ENCODE peak calls at places on chromosome 13, in seven cellular contexts. One of them, this sample, is unnamed.

GRCh38 chr13:30125422-30126073 is 181.8 kb downstream of the KATNAL1 start:
- DNase-seq in A549: peak
- DNase-seq in progenitor cell of endocrine pancreas: no peak
- DNase-seq in skeletal muscle cell: peak
- DNase-seq in PC-3: peak
- DNase-seq in uterus: peak
- DNase-seq in anterior cingulate cortex: no peak
- DNase-seq in this sample: no peak

GRCh38 chr13:26742691-26743358 is 17.8 kb downstream of the GPR12 start:
- DNase-seq in A549: no peak
- DNase-seq in progenitor cell of endocrine pancreas: no peak
- DNase-seq in skeletal muscle cell: no peak
- DNase-seq in PC-3: no peak
- DNase-seq in uterus: no peak
- DNase-seq in anterior cingulate cortex: no peak
- DNase-seq in this sample: no peak

GRCh38 chr13:113744197-113745000 is 14.6 kb upstream of the TMEM255B start:
- DNase-seq in A549: no peak
- DNase-seq in progenitor cell of endocrine pancreas: no peak
- DNase-seq in skeletal muscle cell: no peak
- DNase-seq in PC-3: no peak
- DNase-seq in uterus: no peak
- DNase-seq in anterior cingulate cortex: no peak
- DNase-seq in this sample: no peak

GRCh38 chr13:41458939-41459753 is 1.8 kb downstream of the RGCC start:
- DNase-seq in A549: peak
- DNase-seq in progenitor cell of endocrine pancreas: no peak
- DNase-seq in skeletal muscle cell: no peak
- DNase-seq in PC-3: peak
- DNase-seq in uterus: no peak
- DNase-seq in anterior cingulate cortex: no peak
- DNase-seq in this sample: peak

GRCh38 chr13:77861716-77862115 is 56.9 kb downstream of the EDNRB start:
- DNase-seq in A549: no peak
- DNase-seq in progenitor cell of endocrine pancreas: no peak
- DNase-seq in skeletal muscle cell: no peak
- DNase-seq in PC-3: no peak
- DNase-seq in uterus: no peak
- DNase-seq in anterior cingulate cortex: no peak
- DNase-seq in this sample: no peak

GRCh38 chr13:44884076-44884729 is 105.1 kb downstream of the NUFIP1 start:
- DNase-seq in A549: no peak
- DNase-seq in progenitor cell of endocrine pancreas: no peak
- DNase-seq in skeletal muscle cell: peak
- DNase-seq in PC-3: peak
- DNase-seq in uterus: no peak
- DNase-seq in anterior cingulate cortex: no peak
- DNase-seq in this sample: peak

GRCh38 chr13:20192470-20193141 is at the start of gene GJB2:
- DNase-seq in A549: no peak
- DNase-seq in progenitor cell of endocrine pancreas: no peak
- DNase-seq in skeletal muscle cell: no peak
- DNase-seq in PC-3: peak
- DNase-seq in uterus: no peak
- DNase-seq in anterior cingulate cortex: no peak
- DNase-seq in this sample: no peak

GRCh38 chr13:39510296-39510695 is 92.7 kb downstream of the LHFPL6 start:
- DNase-seq in A549: no peak
- DNase-seq in progenitor cell of endocrine pancreas: no peak
- DNase-seq in skeletal muscle cell: no peak
- DNase-seq in PC-3: no peak
- DNase-seq in uterus: no peak
- DNase-seq in anterior cingulate cortex: no peak
- DNase-seq in this sample: no peak

GRCh38 chr13:109781384-109782065 is 4.9 kb downstream of the IRS2 start:
- DNase-seq in A549: no peak
- DNase-seq in progenitor cell of endocrine pancreas: no peak
- DNase-seq in skeletal muscle cell: no peak
- DNase-seq in PC-3: no peak
- DNase-seq in uterus: peak
- DNase-seq in anterior cingulate cortex: no peak
- DNase-seq in this sample: no peak

GRCh38 chr13:110126391-110126961 is 180.5 kb downstream of the COL4A1 start:
- DNase-seq in A549: no peak
- DNase-seq in progenitor cell of endocrine pancreas: no peak
- DNase-seq in skeletal muscle cell: peak
- DNase-seq in PC-3: peak
- DNase-seq in uterus: peak
- DNase-seq in anterior cingulate cortex: no peak
- DNase-seq in this sample: peak

GRCh38 chr13:51666839-51667238 is 82.6 kb downstream of the WDFY2 start:
- DNase-seq in A549: no peak
- DNase-seq in progenitor cell of endocrine pancreas: no peak
- DNase-seq in skeletal muscle cell: no peak
- DNase-seq in PC-3: no peak
- DNase-seq in uterus: no peak
- DNase-seq in anterior cingulate cortex: no peak
- DNase-seq in this sample: no peak

GRCh38 chr13:97723655-97724054 is 229.8 kb upstream of the IPO5 start:
- DNase-seq in A549: no peak
- DNase-seq in progenitor cell of endocrine pancreas: no peak
- DNase-seq in skeletal muscle cell: no peak
- DNase-seq in PC-3: no peak
- DNase-seq in uterus: no peak
- DNase-seq in anterior cingulate cortex: no peak
- DNase-seq in this sample: no peak

GRCh38 chr13:55569514-55569913 is 1571.2 kb upstream of the PRR20A start:
- DNase-seq in A549: no peak
- DNase-seq in progenitor cell of endocrine pancreas: no peak
- DNase-seq in skeletal muscle cell: no peak
- DNase-seq in PC-3: no peak
- DNase-seq in uterus: no peak
- DNase-seq in anterior cingulate cortex: no peak
- DNase-seq in this sample: no peak

GRCh38 chr13:114122591-114123211 is 9.7 kb downstream of the RASA3 start:
- DNase-seq in A549: no peak
- DNase-seq in progenitor cell of endocrine pancreas: no peak
- DNase-seq in skeletal muscle cell: no peak
- DNase-seq in PC-3: no peak
- DNase-seq in uterus: no peak
- DNase-seq in anterior cingulate cortex: no peak
- DNase-seq in this sample: no peak

GRCh38 chr13:96700657-96701056 is 293.6 kb downstream of the OXGR1 start:
- DNase-seq in A549: no peak
- DNase-seq in progenitor cell of endocrine pancreas: no peak
- DNase-seq in skeletal muscle cell: no peak
- DNase-seq in PC-3: no peak
- DNase-seq in uterus: no peak
- DNase-seq in anterior cingulate cortex: no peak
- DNase-seq in this sample: no peak

GRCh38 chr13:88887045-88887662 is 1216.0 kb downstream of the SLITRK5 start:
- DNase-seq in A549: no peak
- DNase-seq in progenitor cell of endocrine pancreas: no peak
- DNase-seq in skeletal muscle cell: no peak
- DNase-seq in PC-3: no peak
- DNase-seq in uterus: no peak
- DNase-seq in anterior cingulate cortex: no peak
- DNase-seq in this sample: no peak

GRCh38 chr13:46315491-46316075 is 71.5 kb downstream of the RUBCNL start:
- DNase-seq in A549: no peak
- DNase-seq in progenitor cell of endocrine pancreas: no peak
- DNase-seq in skeletal muscle cell: no peak
- DNase-seq in PC-3: no peak
- DNase-seq in uterus: no peak
- DNase-seq in anterior cingulate cortex: no peak
- DNase-seq in this sample: no peak

This sample was measured in HTR-8/SVneo.